ENCODE peak calls at places on chromosome 4, in seven cellular contexts. U is vagina, O is HL-60, Y is sigmoid colon, B is GM12878, L is stomach, W is K562. J is an unnamed sample.

GRCh38 chr4:3830774-3831528 is 64.8 kb downstream of the ADRA2C start:
- DNase-seq in U (no peak), O (no peak), Y (no peak), B (no peak), L (no peak), W (peak), J (no peak)

GRCh38 chr4:124386163-124386562 is 326.4 kb downstream of the ANKRD50 start:
- DNase-seq in U (no peak), O (no peak), Y (no peak), B (no peak), L (no peak), W (no peak), J (no peak)

GRCh38 chr4:57119054-57119651 is 9.0 kb upstream of the IGFBP7 start:
- DNase-seq in U (no peak), O (no peak), Y (peak), B (no peak), L (no peak), W (no peak), J (peak)

GRCh38 chr4:126839066-126839465 is 793.7 kb upstream of the INTU start:
- DNase-seq in U (no peak), O (no peak), Y (no peak), B (no peak), L (no peak), W (no peak), J (no peak)

GRCh38 chr4:65951177-65951576 is 280.9 kb upstream of the EPHA5 start:
- DNase-seq in U (no peak), O (no peak), Y (no peak), B (no peak), L (no peak), W (no peak), J (no peak)

GRCh38 chr4:48944659-48945290 is 38.2 kb upstream of the OCIAD2 start:
- DNase-seq in U (no peak), O (peak), Y (no peak), B (no peak), L (peak), W (peak), J (no peak)

GRCh38 chr4:158861766-158862165 is 92.9 kb downstream of the FNIP2 start:
- DNase-seq in U (no peak), O (no peak), Y (no peak), B (no peak), L (no peak), W (no peak), J (no peak)

GRCh38 chr4:82770607-82771006 is 28.0 kb downstream of the SCD5 start:
- DNase-seq in U (no peak), O (no peak), Y (no peak), B (no peak), L (no peak), W (no peak), J (no peak)

GRCh38 chr4:178148106-178148505 is 705.9 kb upstream of the AGA start:
- DNase-seq in U (no peak), O (no peak), Y (no peak), B (no peak), L (no peak), W (no peak), J (no peak)

GRCh38 chr4:81919238-81919637 is 447.5 kb upstream of the RASGEF1B start:
- DNase-seq in U (no peak), O (peak), Y (no peak), B (no peak), L (no peak), W (peak), J (no peak)

GRCh38 chr4:27917381-27917780 is 1056.7 kb downstream of the STIM2 start:
- DNase-seq in U (no peak), O (no peak), Y (no peak), B (no peak), L (no peak), W (no peak), J (no peak)

GRCh38 chr4:108166038-108166437 is 2.7 kb downstream of the LEF1 start:
- DNase-seq in U (no peak), O (no peak), Y (no peak), B (no peak), L (no peak), W (peak), J (no peak)

GRCh38 chr4:46909078-46909477 is at the start of gene COX7B2:
- DNase-seq in U (no peak), O (no peak), Y (no peak), B (no peak), L (no peak), W (peak), J (no peak)

GRCh38 chr4:152516156-152516555 is 19.7 kb downstream of the FBXW7 start:
- DNase-seq in U (no peak), O (no peak), Y (no peak), B (no peak), L (no peak), W (peak), J (no peak)

GRCh38 chr4:185805979-185806378 is 6.0 kb downstream of the SORBS2 start:
- DNase-seq in U (no peak), O (no peak), Y (no peak), B (no peak), L (no peak), W (no peak), J (no peak)

GRCh38 chr4:185809517-185810071 is 2.4 kb downstream of the SORBS2 start:
- DNase-seq in U (no peak), O (no peak), Y (no peak), B (no peak), L (no peak), W (no peak), J (no peak)

GRCh38 chr4:185811509-185812364 is at the start of gene SORBS2:
- DNase-seq in U (no peak), O (no peak), Y (peak), B (peak), L (peak), W (no peak), J (peak)

GRCh38 chr4:185813133-185813532 is 1.1 kb upstream of the SORBS2 start:
- DNase-seq in U (no peak), O (no peak), Y (no peak), B (no peak), L (no peak), W (no peak), J (no peak)

GRCh38 chr4:185810746-185811508 is 1.1 kb downstream of the SORBS2 start:
- DNase-seq in U (no peak), O (no peak), Y (no peak), B (no peak), L (no peak), W (no peak), J (no peak)
- H3K4me3 ChIP-seq in U (peak), O (no peak), Y (peak), B (peak), L (peak), W (no peak), J (peak)

DNA sequence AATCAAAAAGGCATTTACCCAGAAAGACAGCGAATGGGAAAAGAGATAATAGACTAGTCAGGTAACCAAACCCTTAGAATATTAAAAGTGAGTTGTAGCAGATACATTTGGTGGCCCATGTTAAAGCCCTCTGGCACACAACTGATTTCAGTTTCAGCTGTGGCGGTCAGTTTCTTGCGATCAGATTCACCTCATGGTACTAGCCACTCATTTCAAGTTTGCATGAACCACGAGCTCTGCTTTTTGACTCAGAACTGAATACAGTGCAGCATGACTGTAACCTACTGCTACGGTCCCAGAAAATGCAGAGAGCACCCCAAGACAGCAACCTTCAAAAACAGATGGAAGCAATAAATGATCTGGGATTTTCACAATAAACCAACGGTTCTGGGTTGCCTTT is 919.1 kb upstream of the PCDH10 start:
- DNase-seq in U (no peak), O (no peak), Y (no peak), B (no peak), L (no peak), W (no peak), J (no peak)
- TF ChIP-seq CTCF in U (no peak), O (no peak), Y (no peak), B (no peak), L (no peak), W (no peak), J (no peak)

GRCh38 chr4:141635726-141636076 is 682 bp upstream of the IL15 start:
- DNase-seq in U (no peak), O (no peak), Y (no peak), B (peak), L (no peak), W (no peak), J (no peak)

GRCh38 chr4:141636077-141636770 is at the start of gene IL15:
- DNase-seq in U (no peak), O (no peak), Y (peak), B (no peak), L (peak), W (peak), J (peak)

GRCh38 chr4:141640692-141641091 is 4.3 kb downstream of the IL15 start:
- DNase-seq in U (no peak), O (no peak), Y (no peak), B (no peak), L (no peak), W (no peak), J (no peak)

GRCh38 chr4:141637565-141637964 is 1.2 kb downstream of the IL15 start:
- DNase-seq in U (no peak), O (no peak), Y (no peak), B (no peak), L (no peak), W (no peak), J (no peak)

GRCh38 chr4:141636771-141637460 is 533 bp downstream of the IL15 start:
- DNase-seq in U (no peak), O (no peak), Y (peak), B (no peak), L (peak), W (no peak), J (peak)
- TF ChIP-seq POLR2AphosphoS5 in U (peak), O (no peak), Y (peak), B (peak), L (no peak), W (no peak), J (no peak)

GRCh38 chr4:125390727-125391126 is 76.0 kb downstream of the FAT4 start:
- DNase-seq in U (no peak), O (no peak), Y (no peak), B (no peak), L (no peak), W (no peak), J (no peak)
- H3K4me3 ChIP-seq in U (no peak), O (no peak), Y (no peak), B (no peak), L (no peak), W (no peak), J (no peak)

GRCh38 chr4:6925357-6925836 is 15.8 kb downstream of the TBC1D14 start:
- DNase-seq in U (no peak), O (peak), Y (peak), B (no peak), L (no peak), W (peak), J (no peak)

GRCh38 chr4:6926681-6927478 is 17.3 kb downstream of the TBC1D14 start:
- DNase-seq in U (no peak), O (no peak), Y (no peak), B (no peak), L (peak), W (peak), J (no peak)

GRCh38 chr4:6926081-6926480 is 16.5 kb downstream of the TBC1D14 start:
- DNase-seq in U (no peak), O (peak), Y (no peak), B (no peak), L (no peak), W (no peak), J (no peak)

GRCh38 chr4:6923507-6923906 is 13.9 kb downstream of the TBC1D14 start:
- DNase-seq in U (no peak), O (no peak), Y (no peak), B (no peak), L (no peak), W (no peak), J (no peak)

GRCh38 chr4:6924361-6924779 is 14.7 kb downstream of the TBC1D14 start:
- DNase-seq in U (no peak), O (no peak), Y (no peak), B (no peak), L (no peak), W (no peak), J (no peak)
- TF ChIP-seq CTCF in U (no peak), O (no peak), Y (no peak), B (no peak), L (no peak), W (no peak), J (no peak)

GRCh38 chr4:163492951-163493504 is 1.5 kb upstream of the TMA16 start:
- DNase-seq in U (no peak), O (peak), Y (no peak), B (no peak), L (no peak), W (peak), J (no peak)
- TF ChIP-seq POLR2AphosphoS5 in U (no peak), O (no peak), Y (no peak), B (peak), L (no peak), W (no peak), J (no peak)

GRCh38 chr4:15451181-15451865 is 18.4 kb upstream of the CC2D2A start:
- DNase-seq in U (no peak), O (peak), Y (no peak), B (no peak), L (no peak), W (no peak), J (no peak)
- H3K4me3 ChIP-seq in U (no peak), O (no peak), Y (no peak), B (no peak), L (no peak), W (no peak), J (no peak)

GRCh38 chr4:161642708-161643107 is 521.1 kb downstream of the FSTL5 start:
- DNase-seq in U (no peak), O (no peak), Y (no peak), B (no peak), L (no peak), W (no peak), J (no peak)
- TF ChIP-seq CTCF in U (no peak), O (no peak), Y (no peak), B (no peak), L (no peak), W (no peak), J (no peak)

J was measured in breast epithelium.